ENCODE peak calls at places on chromosomes 1 and 21, in six cellular contexts. N is mesenchymal stem cell, E is left ventricle myocardium inferior, B is adrenal gland, G is PC-3, V is endothelial cell of umbilical vein. F is an unnamed sample. For H3K27me3 and H3K9me3, the result is how much of the 10 kb centered on the place peaks cover.

GRCh38 chr1:62841587-62842169 is 57.7 kb downstream of the ATG4C start:
- DNase-seq in G (peak), E (no peak), B (peak), V (peak), N (peak), F (no peak)

GRCh38 chr1:212593696-212594335 is 14.7 kb upstream of the ATF3 start:
- DNase-seq in N (no peak), G (no peak), V (no peak), B (no peak), E (no peak), F (no peak)

GRCh38 chr1:16120411-16120810 is 35.5 kb downstream of the EPHA2 start:
- DNase-seq in N (peak), G (peak), E (no peak), V (no peak), B (no peak), F (no peak)

GRCh38 chr1:171984850-171985485 is 143.7 kb downstream of the DNM3 start:
- DNase-seq in G (peak), B (no peak), V (peak), N (peak), E (no peak), F (no peak)

GRCh38 chr1:92858564-92859399 is 26.9 kb downstream of the RPL5 start:
- DNase-seq in N (peak), B (peak), E (no peak), G (peak), V (peak), F (peak)

GRCh38 chr21:31132574-31133242 is 94.4 kb upstream of the KRTAP19-8 start:
- DNase-seq in V (no peak), N (peak), G (no peak), E (no peak), B (no peak), F (peak)

GRCh38 chr1:214563881-214564280 is 12.5 kb upstream of the PTPN14 start:
- DNase-seq in V (no peak), B (no peak), N (peak), G (no peak), E (no peak), F (no peak)

GRCh38 chr21:43287111-43287973 is 118.5 kb downstream of the CRYAA start:
- DNase-seq in V (no peak), N (no peak), E (peak), G (peak), B (no peak), F (no peak)

GRCh38 chr1:235999259-235999925 is 65.5 kb downstream of the NID1 start:
- DNase-seq in E (no peak), G (peak), B (no peak), V (peak), N (peak), F (peak)

GRCh38 chr21:32604484-32604883 is 7.7 kb downstream of the CFAP298 start:
- DNase-seq in E (no peak), V (no peak), N (no peak), B (no peak), G (no peak), F (no peak)

GRCh38 chr1:2300851-2301606 is 72.9 kb downstream of the SKI start:
- DNase-seq in E (peak), G (no peak), V (peak), N (no peak), B (no peak), F (no peak)

GRCh38 chr1:180343931-180344406 is 113.9 kb downstream of the LHX4 start:
- DNase-seq in E (no peak), G (no peak), B (peak), V (peak), N (peak), F (no peak)

GRCh38 chr1:228377664-228378452 is 28.8 kb downstream of the TRIM11 start:
- DNase-seq in V (no peak), N (no peak), E (no peak), G (peak), B (peak), F (no peak)

GRCh38 chr1:92913093-92913819 is 48.0 kb downstream of the DIPK1A start:
- DNase-seq in E (no peak), G (no peak), B (no peak), V (no peak), N (no peak), F (no peak)

GRCh38 chr1:193338194-193338593 is 151.8 kb upstream of the B3GALT2 start:
- DNase-seq in E (no peak), V (peak), B (no peak), G (peak), N (no peak), F (peak)

DNA sequence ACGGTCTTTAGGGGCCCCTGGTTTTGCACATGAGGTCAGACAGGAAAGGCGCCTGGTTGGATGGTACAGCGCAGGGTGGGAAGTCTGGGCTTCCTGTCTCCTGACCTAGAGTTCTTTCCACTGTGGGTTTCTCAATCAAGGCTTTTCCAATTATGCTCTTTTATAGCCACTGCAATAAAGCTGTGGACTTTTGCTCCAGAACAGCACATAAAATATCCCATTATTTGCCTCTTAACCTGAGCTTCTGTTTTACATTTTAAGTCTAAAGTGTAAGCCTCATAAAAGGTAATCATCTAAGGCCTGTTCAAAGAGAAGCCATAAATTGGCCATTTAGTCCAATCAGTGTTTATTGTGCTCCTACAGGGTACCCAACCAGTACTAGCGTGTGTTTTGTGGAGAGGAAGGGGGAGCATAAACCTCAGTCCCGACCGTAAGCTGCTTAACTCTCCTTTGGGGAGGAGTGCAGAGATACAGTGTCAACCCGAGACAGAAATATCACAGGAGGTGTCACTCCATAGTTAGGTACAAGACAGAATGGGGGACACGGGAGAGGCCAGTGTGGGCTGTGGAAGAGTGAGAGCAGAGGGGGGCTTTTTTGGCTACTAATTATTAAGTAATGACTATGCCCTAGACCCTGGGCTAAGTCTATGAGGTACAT is 270.0 kb downstream of the TRABD2B start:
- DNase-seq in V (no peak), N (no peak), E (no peak), B (no peak), G (no peak), F (no peak)
- H3K27me3 ChIP-seq in V (under half), N (under half), E (half or more), B (under half), G (under half), F (under half)

DNA sequence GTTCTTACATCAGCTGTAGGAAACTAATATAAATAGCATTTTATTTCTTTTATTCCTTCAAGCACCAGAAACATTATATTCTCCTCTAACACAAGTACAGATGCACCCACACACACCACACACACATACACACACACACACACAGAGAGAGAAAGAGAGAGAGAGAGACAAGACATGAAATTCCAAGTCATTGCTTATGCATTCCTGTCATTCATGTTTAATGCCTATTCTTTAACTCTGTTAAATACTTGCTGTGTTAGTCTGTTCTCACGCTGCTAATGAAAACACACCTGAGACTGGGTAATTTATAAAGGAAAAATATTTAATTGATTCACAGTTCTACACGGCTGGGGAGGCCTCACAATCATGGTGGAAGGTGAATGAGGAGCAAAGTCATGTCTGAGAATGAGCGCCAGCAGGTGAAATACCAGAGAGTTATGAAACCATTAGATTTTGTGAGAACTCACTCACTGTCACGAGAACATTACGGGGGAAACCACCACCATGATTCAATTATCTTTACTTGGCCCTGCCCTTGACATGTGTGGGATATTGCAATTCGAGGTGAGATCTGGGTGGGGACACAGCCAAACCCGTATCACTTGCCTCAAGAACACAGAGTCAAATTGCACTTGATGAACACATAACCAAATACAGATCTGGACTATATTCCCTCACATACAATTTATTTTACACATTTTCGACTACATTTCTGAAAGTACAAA is 1058.1 kb upstream of the TMPRSS15 start:
- DNase-seq in E (no peak), G (no peak), N (no peak), B (no peak), V (no peak), F (no peak)
- H3K9me3 ChIP-seq in E (under half), G (under half), N (under half), B (under half), V (under half), F (under half)

GRCh38 chr1:153245466-153245865 is 14.0 kb upstream of the LORICRIN start:
- DNase-seq in E (no peak), V (no peak), B (no peak), G (no peak), N (no peak), F (no peak)

GRCh38 chr1:153251562-153251961 is 7.9 kb upstream of the LORICRIN start:
- DNase-seq in G (no peak), N (no peak), B (no peak), E (no peak), V (no peak), F (no peak)

GRCh38 chr1:153251087-153251486 is 8.4 kb upstream of the LORICRIN start:
- DNase-seq in B (no peak), E (no peak), V (no peak), N (no peak), G (no peak), F (no peak)

GRCh38 chr1:153246825-153247224 is 12.7 kb upstream of the LORICRIN start:
- DNase-seq in G (no peak), B (no peak), E (no peak), N (no peak), V (no peak), F (no peak)

DNA sequence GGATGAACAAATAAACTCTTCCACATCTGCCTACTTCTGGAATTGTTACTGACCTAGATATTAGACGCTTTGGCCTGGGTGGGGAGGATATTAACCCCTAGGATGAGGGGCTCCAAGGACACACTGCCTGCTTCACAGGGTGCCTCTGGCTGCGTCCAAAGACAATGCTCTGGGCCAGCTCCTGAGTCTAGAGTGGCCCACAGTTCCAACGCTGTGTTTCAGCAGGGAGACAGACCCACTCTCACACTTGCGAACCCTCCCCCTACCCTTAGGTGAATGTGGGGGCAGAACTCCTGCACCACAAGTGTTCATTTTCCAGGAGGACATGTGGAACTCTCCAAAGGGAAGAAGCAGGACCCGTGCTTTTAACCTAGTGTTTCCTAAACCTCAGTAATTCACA is 11.0 kb upstream of the LORICRIN start:
- DNase-seq in B (no peak), N (no peak), V (no peak), E (no peak), G (no peak), F (no peak)
- H3K27me3 ChIP-seq in B (under half), N (under half), V (under half), E (half or more), G (under half), F (under half)

DNA sequence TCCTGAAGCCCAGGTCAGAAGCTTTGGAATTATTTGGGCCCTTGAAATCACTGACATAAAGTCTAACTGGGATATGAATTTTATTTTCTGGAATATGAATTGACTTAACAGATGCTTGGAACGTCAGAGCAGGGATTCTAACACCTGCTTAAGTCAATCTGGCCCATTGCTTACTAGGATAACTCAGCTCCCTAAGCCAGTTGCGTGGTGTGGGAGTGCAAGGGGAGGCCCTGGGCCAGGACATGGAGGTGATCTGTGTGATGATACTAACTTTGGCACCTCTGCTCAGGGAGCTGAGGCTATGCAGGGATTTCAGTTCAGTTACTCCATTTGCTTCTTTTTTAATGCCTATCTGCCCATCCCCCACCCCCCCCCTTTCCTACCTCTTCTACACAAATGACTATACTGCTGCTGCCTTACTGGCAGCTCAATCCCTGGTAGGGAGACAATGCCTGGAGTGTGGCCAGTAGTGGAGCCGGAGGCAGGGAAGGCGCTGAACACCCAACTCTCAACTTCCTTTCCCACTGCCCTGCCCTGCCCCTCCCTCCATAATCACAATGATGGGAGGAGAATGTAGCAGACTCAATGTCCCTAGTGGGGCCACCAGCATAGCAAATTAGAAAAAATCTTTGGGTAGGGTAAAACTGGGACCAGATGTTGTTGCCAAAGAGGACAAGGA is 19.5 kb downstream of the INKA2 start:
- DNase-seq in E (peak), N (no peak), G (no peak), V (peak), B (no peak), F (peak)
- H3K9me3 ChIP-seq in E (under half), N (under half), G (under half), V (under half), B (under half), F (under half)

GRCh38 chr1:914891-915280 is 8.8 kb upstream of the SAMD11 start:
- DNase-seq in G (no peak), N (no peak), E (no peak), B (no peak), V (no peak), F (no peak)

GRCh38 chr1:914253-914890 is 9.4 kb upstream of the SAMD11 start:
- DNase-seq in E (no peak), G (no peak), B (no peak), V (no peak), N (no peak), F (no peak)

GRCh38 chr1:912740-913301 is 10.9 kb upstream of the SAMD11 start:
- DNase-seq in G (no peak), N (no peak), E (peak), B (peak), V (no peak), F (no peak)

GRCh38 chr1:911875-912739 is 11.6 kb upstream of the SAMD11 start:
- DNase-seq in G (no peak), N (no peak), E (no peak), B (peak), V (no peak), F (no peak)

GRCh38 chr1:913491-914252 is 10.1 kb upstream of the SAMD11 start:
- DNase-seq in G (no peak), V (no peak), B (no peak), E (no peak), N (no peak), F (no peak)
- H3K27me3 ChIP-seq in G (under half), V (under half), B (half or more), E (half or more), N (under half), F (under half)

GRCh38 chr21:10464975-10465374 is 56.4 kb upstream of the TPTE start:
- DNase-seq in V (no peak), N (no peak), G (no peak), B (no peak), E (no peak), F (no peak)
- H3K9me3 ChIP-seq in V (under half), N (half or more), G (under half), B (under half), E (under half), F (under half)

DNA sequence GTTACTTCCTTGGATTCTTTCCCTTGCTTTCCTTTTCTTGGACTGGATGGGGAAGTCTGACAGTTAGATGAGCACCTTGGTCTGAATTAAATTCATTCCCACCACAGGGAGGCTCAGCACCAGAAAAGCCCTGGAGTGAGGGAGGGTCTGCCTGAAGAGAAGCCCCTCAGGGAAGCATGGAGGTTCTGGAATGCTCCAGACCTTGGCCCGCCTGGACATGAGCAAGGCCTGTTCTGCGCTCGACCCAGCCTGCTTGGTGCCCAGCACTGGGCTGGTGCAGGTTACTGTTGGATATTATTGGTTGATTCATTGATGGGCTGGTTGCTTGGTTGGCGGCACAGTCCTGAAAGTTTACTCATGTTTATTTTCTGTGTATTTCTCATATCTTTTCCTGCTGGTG is 538.3 kb downstream of the KIF26B start:
- DNase-seq in B (no peak), E (no peak), V (no peak), N (no peak), G (no peak), F (no peak)
- H3K27me3 ChIP-seq in B (under half), E (under half), V (under half), N (under half), G (under half), F (under half)

GRCh38 chr1:48596036-48596435 is 124.0 kb upstream of the SPATA6 start:
- DNase-seq in V (no peak), N (no peak), B (no peak), G (no peak), E (no peak), F (no peak)

GRCh38 chr1:48602349-48602748 is 130.3 kb upstream of the SPATA6 start:
- DNase-seq in G (no peak), E (no peak), N (no peak), B (no peak), V (no peak), F (no peak)

GRCh38 chr1:48603222-48603621 is 131.2 kb upstream of the SPATA6 start:
- DNase-seq in G (no peak), E (no peak), V (no peak), B (no peak), N (no peak), F (no peak)

GRCh38 chr1:48597663-48598062 is 125.7 kb upstream of the SPATA6 start:
- DNase-seq in B (no peak), E (no peak), N (no peak), G (no peak), V (no peak), F (no peak)

GRCh38 chr1:48600182-48600581 is 128.2 kb upstream of the SPATA6 start:
- DNase-seq in B (no peak), V (no peak), N (no peak), E (no peak), G (no peak), F (no peak)
- H3K9me3 ChIP-seq in B (under half), V (under half), N (under half), E (under half), G (under half), F (under half)

GRCh38 chr1:5832916-5833895 is 159.0 kb downstream of the NPHP4 start:
- DNase-seq in N (no peak), V (no peak), E (no peak), B (no peak), G (no peak), F (no peak)
- H3K27me3 ChIP-seq in N (under half), V (under half), E (half or more), B (under half), G (under half), F (under half)